ENCODE peak calls at places on chromosomes 1 and 21, in four cellular contexts. N is HepG2, T is H1, V is K562. L is an unnamed sample.

GRCh38 chr1:98761238-98761637 is 99.7 kb downstream of the SNX7 start:
- DNase-seq in N (peak; percentile 15), V (no peak), T (no peak), L (peak; percentile 33)

GRCh38 chr1:147526501-147526900 is 14.8 kb upstream of the BCL9 start:
- DNase-seq in N (no peak), V (no peak), T (no peak), L (no peak)

GRCh38 chr1:43452789-43453441 is 816 bp downstream of the HYI start:
- DNase-seq in N (no peak), V (peak; percentile 37), T (no peak), L (no peak)

GRCh38 chr21:46425566-46425965 is 33.1 kb upstream of the DIP2A start:
- DNase-seq in T (no peak), N (no peak), V (no peak), L (no peak)

GRCh38 chr1:221394011-221394544 is 347.8 kb downstream of the DUSP10 start:
- DNase-seq in V (no peak), T (no peak), N (no peak), L (no peak)

GRCh38 chr1:102191723-102192122 is 195.0 kb upstream of the OLFM3 start:
- DNase-seq in V (no peak), N (peak; percentile 45), T (no peak), L (no peak)

GRCh38 chr1:166307261-166308188 is 140.7 kb upstream of the FAM78B start:
- DNase-seq in V (no peak), N (no peak), T (no peak), L (no peak)

GRCh38 chr1:68347415-68347814 is 102.3 kb downstream of the RPE65 start:
- DNase-seq in T (no peak), N (no peak), V (no peak), L (no peak)

GRCh38 chr1:205229399-205229861 is 1.7 kb downstream of the TMCC2 start:
- DNase-seq in N (peak; percentile 42), V (peak; percentile 95), T (peak; percentile 58), L (peak; percentile 98)

GRCh38 chr1:225655509-225656258 is 2.8 kb upstream of the ENAH start:
- DNase-seq in V (no peak), T (peak; percentile 38), N (peak; percentile 60), L (peak; percentile 94)

GRCh38 chr1:183721041-183721440 is 67.9 kb upstream of the APOBEC4 start:
- DNase-seq in N (no peak), T (no peak), V (no peak), L (no peak)

GRCh38 chr1:935751-936231 is 12.1 kb downstream of the SAMD11 start:
- DNase-seq in V (peak; percentile 65), N (no peak), T (no peak), L (no peak)

GRCh38 chr1:147849097-147849873 is 53.3 kb upstream of the GJA8 start:
- DNase-seq in T (no peak), N (no peak), V (no peak), L (no peak)

GRCh38 chr21:44300262-44300959 is 558 bp downstream of the PFKL start:
- DNase-seq in N (peak; percentile 29), T (peak; percentile 77), V (peak; percentile 97), L (peak; percentile 42)
- H3K4me3 ChIP-seq in N (peak overlapping the region; percentile 75), T (peak overlapping the region; percentile 45), V (peak overlapping the region; percentile 89), L (peak overlapping the region; percentile 98)

GRCh38 chr1:160777486-160778089 is 18.4 kb upstream of the LY9 start:
- DNase-seq in T (peak; percentile 70), N (peak; percentile 27), V (peak; percentile 53), L (peak; percentile 35)

GRCh38 chr1:160778976-160779375 is 17.0 kb upstream of the LY9 start:
- DNase-seq in V (no peak), N (no peak), T (no peak), L (no peak)

GRCh38 chr1:160773088-160773487 is 22.9 kb upstream of the LY9 start:
- DNase-seq in T (no peak), N (no peak), V (no peak), L (no peak)

GRCh38 chr1:160776178-160776577 is 19.8 kb upstream of the LY9 start:
- DNase-seq in V (no peak), N (no peak), T (no peak), L (no peak)

GRCh38 chr1:160774886-160775719 is 20.9 kb upstream of the LY9 start:
- DNase-seq in N (no peak), T (no peak), V (no peak), L (no peak)
- H3K4me2 ChIP-seq in N (no peak overlapping the region), T (no peak overlapping the region), V (no peak overlapping the region), L (no peak overlapping the region)

GRCh38 chr1:175152006-175152652 is 40.4 kb downstream of the KIAA0040 start:
- DNase-seq in T (peak; percentile 92), V (peak; percentile 87), N (peak; percentile 32), L (peak; percentile 65)
- TF ChIP-seq RNF2 in T (no peak), V (no peak), N (no peak), L (no peak)

GRCh38 chr1:61094677-61095076 is 12.3 kb downstream of the NFIA start:
- DNase-seq in V (no peak), T (no peak), N (no peak), L (no peak)
- H3K4me3 ChIP-seq in V (no peak overlapping the region), T (no peak overlapping the region), N (no peak overlapping the region), L (no peak overlapping the region)

GRCh38 chr21:44695641-44696040 is 1.3 kb upstream of the KRTAP10-12 start:
- DNase-seq in T (no peak), N (no peak), V (no peak), L (no peak)
- H3K4me2 ChIP-seq in T (no peak overlapping the region), N (no peak overlapping the region), V (no peak overlapping the region), L (no peak overlapping the region)

DNA sequence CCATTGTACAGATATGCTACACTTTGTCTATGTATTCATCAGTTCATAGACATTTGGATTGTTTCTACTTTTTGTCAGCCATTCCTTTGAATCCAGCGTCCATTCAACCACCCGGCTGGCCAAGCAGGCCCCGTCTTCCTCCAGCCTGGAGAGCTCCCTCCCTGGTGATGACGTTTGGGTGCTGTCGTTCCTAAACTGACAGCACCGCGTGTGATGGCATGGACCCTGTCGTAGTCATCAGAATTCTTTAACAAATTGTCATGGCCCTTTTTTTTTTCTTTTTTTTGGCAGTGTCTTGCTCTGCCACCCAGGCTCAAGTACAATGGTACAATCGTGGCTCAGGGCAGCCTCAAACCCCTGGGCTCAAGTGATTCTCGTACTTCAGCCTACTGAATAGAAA is 138.6 kb upstream of the ERRFI1 start:
- DNase-seq in N (no peak), V (no peak), T (no peak), L (no peak)
- TF ChIP-seq RNF2 in N (no peak), V (no peak), T (no peak), L (no peak)

GRCh38 chr1:11286735-11287410 is 13.9 kb downstream of the UBIAD1 start:
- DNase-seq in T (peak; percentile 53), N (no peak), V (no peak), L (no peak)

GRCh38 chr1:11284784-11285183 is 11.8 kb downstream of the UBIAD1 start:
- DNase-seq in V (no peak), T (no peak), N (no peak), L (no peak)

GRCh38 chr1:11289064-11289463 is 16.1 kb downstream of the UBIAD1 start:
- DNase-seq in V (no peak), T (no peak), N (no peak), L (no peak)

GRCh38 chr1:11283148-11283547 is 10.2 kb downstream of the UBIAD1 start:
- DNase-seq in V (no peak), N (no peak), T (no peak), L (no peak)

DNA sequence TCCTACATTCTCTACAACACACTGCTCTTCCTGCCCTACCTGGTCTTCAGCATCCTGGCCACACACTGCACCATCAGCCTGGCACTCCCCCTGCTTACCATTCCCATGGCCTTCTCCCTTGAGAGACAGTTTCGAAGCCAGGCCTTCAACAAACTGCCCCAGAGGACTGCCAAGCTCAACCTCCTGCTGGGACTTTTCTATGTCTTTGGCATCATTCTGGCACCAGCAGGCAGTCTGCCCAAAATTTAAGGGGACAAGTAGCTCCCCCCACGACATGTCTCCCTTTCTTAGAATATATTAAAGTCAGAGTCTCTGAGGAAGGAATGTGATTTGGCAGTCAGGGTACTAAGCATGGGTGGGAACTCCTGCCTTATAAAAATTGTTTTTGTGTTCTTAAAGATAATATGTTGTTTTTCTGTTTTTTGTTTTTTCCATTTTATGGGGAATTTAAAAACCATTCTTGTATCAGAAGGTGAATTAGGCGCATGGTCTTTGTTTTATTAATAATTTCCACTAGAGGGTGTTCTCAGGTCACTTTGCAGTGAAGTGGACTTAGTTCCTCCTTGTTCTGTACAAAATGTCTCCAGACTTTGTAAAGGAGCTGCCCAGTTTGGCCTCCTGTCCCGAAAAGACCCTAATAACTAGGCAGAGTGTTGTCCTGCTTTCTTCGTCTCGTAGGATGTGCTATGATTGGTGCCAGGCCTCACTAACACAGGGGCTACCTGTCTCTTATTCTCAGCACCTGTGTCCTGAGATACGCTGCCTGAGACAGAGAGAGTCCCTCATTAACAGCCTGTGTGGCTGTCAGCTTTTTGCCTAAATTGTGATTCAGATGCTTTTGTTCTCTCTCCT is 13.1 kb downstream of the UBIAD1 start:
- DNase-seq in N (no peak), T (peak; percentile 52), V (no peak), L (no peak)
- H3K4me3 ChIP-seq in N (no peak overlapping the region), T (no peak overlapping the region), V (no peak overlapping the region), L (no peak overlapping the region)

DNA sequence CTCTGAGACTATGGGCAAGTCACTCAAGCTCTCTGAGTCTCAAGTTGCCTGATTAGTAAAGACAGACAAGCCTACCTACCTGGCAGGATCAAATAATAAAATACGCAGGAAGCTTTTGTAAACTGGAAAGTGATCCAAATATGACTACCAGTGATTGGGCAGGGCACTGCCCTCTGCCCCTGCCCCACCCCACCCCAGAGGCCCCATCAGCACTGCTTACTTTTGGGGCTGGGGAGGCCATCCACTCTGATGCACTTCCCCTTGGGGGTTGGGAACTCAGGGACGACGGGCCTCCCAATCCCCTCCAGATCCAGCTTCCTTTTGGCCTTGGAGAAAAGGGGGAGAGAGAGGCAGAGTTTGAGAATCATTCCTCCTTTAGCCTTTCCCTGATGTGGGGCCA is 6.9 kb downstream of the E2F2 start:
- DNase-seq in T (no peak), V (no peak), N (no peak), L (no peak)
- H3K4me2 ChIP-seq in T (no peak overlapping the region), V (no peak overlapping the region), N (no peak overlapping the region), L (peak overlapping the region; percentile 46)

GRCh38 chr1:85200367-85200869 is 398 bp downstream of the SYDE2 start:
- DNase-seq in N (peak; percentile 15), V (no peak), T (peak; percentile 63), L (peak; percentile 28)
- TF ChIP-seq RNF2 in N (no peak), V (no peak), T (no peak), L (no peak)

L was measured in A549.